ENCODE peak calls at places on chromosomes 13 and 19, in six cellular contexts. L is activated T-helper 1 cell treated with anti-CD3 and anti-CD28 coated beads, Interleukin-2, amount 50 U/mL, for 16 hours; D is stimulated activated CD8-positive, alpha-beta memory T cell treated with anti-CD3 and anti-CD28 coated beads, Interleukin-7, amount 100 ng/mL, for 1 hour; K is KG1; Y is T-helper 17 cell; G is Caco-2. I is an unnamed sample.
A peak's percentile ranks its signal among the peaks of the same experiment; 100 is the strongest.

GRCh38 chr13:112747256-112747655 is 57.4 kb downstream of the ATP11A start:
- DNase-seq in L (no peak), D (no peak), K (no peak), Y (no peak), G (no peak), I (no peak)

GRCh38 chr19:49855676-49856573 is 5.0 kb downstream of the PTOV1 start:
- DNase-seq in L (no peak), D (no peak), K (no peak), Y (no peak), G (no peak), I (no peak)

GRCh38 chr13:107258599-107259187 is 690.8 kb upstream of the ARGLU1 start:
- DNase-seq in L (no peak), D (no peak), K (no peak), Y (no peak), G (no peak), I (no peak)

GRCh38 chr13:113926301-113926761 is 47.5 kb downstream of the C13orf46 start:
- DNase-seq in L (no peak), D (no peak), K (no peak), Y (no peak), G (peak; percentile 17), I (no peak)

GRCh38 chr13:96473463-96474157 is 383.7 kb downstream of the HS6ST3 start:
- DNase-seq in L (no peak), D (no peak), K (no peak), Y (no peak), G (no peak), I (peak; percentile 48)

GRCh38 chr13:33270906-33271538 is 14.5 kb downstream of the STARD13 start:
- DNase-seq in L (no peak), D (no peak), K (no peak), Y (no peak), G (no peak), I (no peak)

GRCh38 chr13:102346769-102347168 is 55.1 kb downstream of the FGF14 start:
- DNase-seq in L (no peak), D (no peak), K (no peak), Y (no peak), G (no peak), I (no peak)

GRCh38 chr13:22061371-22061805 is 390.5 kb downstream of the FGF9 start:
- DNase-seq in L (peak; percentile 60), D (peak; percentile 14), K (no peak), Y (peak; percentile 27), G (no peak), I (no peak)

GRCh38 chr13:33235564-33235963 is 50.0 kb downstream of the STARD13 start:
- DNase-seq in L (no peak), D (no peak), K (no peak), Y (no peak), G (no peak), I (no peak)

GRCh38 chr19:16714702-16715294 is 4.8 kb upstream of the NWD1 start:
- DNase-seq in L (no peak), D (peak; percentile 2), K (no peak), Y (peak; percentile 26), G (peak; percentile 37), I (peak; percentile 8)

GRCh38 chr19:27776020-27776419 is 1436.9 kb downstream of the UQCRFS1 start:
- DNase-seq in L (no peak), D (no peak), K (no peak), Y (no peak), G (peak; percentile 50), I (no peak)

GRCh38 chr19:1767464-1767933 is 14.2 kb downstream of the ONECUT3 start:
- DNase-seq in L (peak; percentile 39), D (peak; percentile 36), K (no peak), Y (peak; percentile 58), G (no peak), I (no peak)

GRCh38 chr19:4597975-4598671 is 38.6 kb upstream of the SEMA6B start:
- DNase-seq in L (peak; percentile 6), D (peak; percentile 20), K (no peak), Y (no peak), G (peak; percentile 78), I (no peak)

GRCh38 chr19:18306209-18306902 is 16.5 kb downstream of the LSM4 start:
- DNase-seq in L (no peak), D (no peak), K (no peak), Y (no peak), G (no peak), I (no peak)

GRCh38 chr13:78978381-78978998 is 319.5 kb upstream of the OBI1 start:
- DNase-seq in L (no peak), D (no peak), K (peak; percentile 4), Y (peak; percentile 16), G (peak; percentile 47), I (peak; percentile 34)

GRCh38 chr13:76016799-76017198 is 380.7 kb downstream of the LMO7 start:
- DNase-seq in L (no peak), D (no peak), K (peak; percentile 4), Y (no peak), G (no peak), I (no peak)

GRCh38 chr19:55372316-55373081 is 2.2 kb upstream of the IL11 start:
- DNase-seq in L (no peak), D (no peak), K (no peak), Y (no peak), G (peak; percentile 62), I (peak; percentile 44)

GRCh38 chr13:29589234-29589633 is 6.3 kb downstream of the SLC7A1 start:
- DNase-seq in L (no peak), D (no peak), K (no peak), Y (no peak), G (no peak), I (peak; percentile 76)

GRCh38 chr13:97257800-97258799 is 36.0 kb downstream of the MBNL2 start:
- DNase-seq in L (no peak), D (no peak), K (no peak), Y (no peak), G (peak; percentile 88), I (peak; percentile 96)

GRCh38 chr19:7550987-7551761 is 15.7 kb downstream of the PNPLA6 start:
- DNase-seq in L (no peak), D (no peak), K (no peak), Y (no peak), G (peak; percentile 80), I (no peak)

GRCh38 chr13:30307966-30308290 is 577 bp upstream of the KATNAL1 start:
- DNase-seq in L (no peak), D (no peak), K (no peak), Y (no peak), G (no peak), I (no peak)

GRCh38 chr19:5149930-5150329 is 181.0 kb downstream of the KDM4B start:
- DNase-seq in L (no peak), D (no peak), K (no peak), Y (no peak), G (peak; percentile 16), I (no peak)